ENCODE peak calls at places on chromosomes 11 and 22, in ten cellular contexts. One of them, this sample, is unnamed.
A peak's percentile ranks its signal among the peaks of the same experiment; 100 is the strongest.

GRCh38 chr22:42305967-42306366 is 35.5 kb upstream of the TCF20 start:
- DNase-seq in HuH-7: no peak
- DNase-seq in tibial artery: no peak
- DNase-seq in SW 1271: no peak
- DNase-seq in neural progenitor cell: no peak
- DNase-seq in stimulated activated CD4-positive, alpha-beta T cell treated with anti-CD3 and anti-CD28 coated beads, Interleukin-2, amount 100 ng/mL, for 48 hours: no peak
- DNase-seq in LHCN-M2: no peak
- DNase-seq in A549: no peak
- DNase-seq in NB4: no peak
- DNase-seq in GM12892: no peak
- DNase-seq in this sample: no peak

GRCh38 chr11:36131719-36132349 is 157.4 kb downstream of the COMMD9 start:
- DNase-seq in SW 1271: no peak
- DNase-seq in tibial artery: peak; percentile 69
- DNase-seq in GM12892: peak; percentile 23
- DNase-seq in A549: peak; percentile 41
- DNase-seq in stimulated activated CD4-positive, alpha-beta T cell treated with anti-CD3 and anti-CD28 coated beads, Interleukin-2, amount 100 ng/mL, for 48 hours: no peak
- DNase-seq in neural progenitor cell: peak; percentile 85
- DNase-seq in LHCN-M2: peak; percentile 14
- DNase-seq in HuH-7: peak; percentile 32
- DNase-seq in NB4: peak; percentile 44
- DNase-seq in this sample: peak; percentile 67

GRCh38 chr11:85431319-85431718 is 195.8 kb downstream of the DLG2 start:
- DNase-seq in tibial artery: no peak
- DNase-seq in LHCN-M2: no peak
- DNase-seq in NB4: no peak
- DNase-seq in A549: no peak
- DNase-seq in SW 1271: no peak
- DNase-seq in neural progenitor cell: no peak
- DNase-seq in GM12892: no peak
- DNase-seq in stimulated activated CD4-positive, alpha-beta T cell treated with anti-CD3 and anti-CD28 coated beads, Interleukin-2, amount 100 ng/mL, for 48 hours: no peak
- DNase-seq in HuH-7: no peak
- DNase-seq in this sample: no peak

GRCh38 chr11:107591098-107591445 is at the start of gene ELMOD1:
- DNase-seq in A549: peak; percentile 12
- DNase-seq in LHCN-M2: peak; percentile 38
- DNase-seq in neural progenitor cell: peak; percentile 85
- DNase-seq in NB4: peak; percentile 16
- DNase-seq in stimulated activated CD4-positive, alpha-beta T cell treated with anti-CD3 and anti-CD28 coated beads, Interleukin-2, amount 100 ng/mL, for 48 hours: peak; percentile 14
- DNase-seq in SW 1271: peak; percentile 50
- DNase-seq in GM12892: peak; percentile 48
- DNase-seq in tibial artery: peak; percentile 68
- DNase-seq in HuH-7: peak; percentile 61
- DNase-seq in this sample: peak; percentile 67

GRCh38 chr11:2913776-2914474 is 15.3 kb downstream of the PHLDA2 start:
- DNase-seq in GM12892: no peak
- DNase-seq in NB4: no peak
- DNase-seq in SW 1271: no peak
- DNase-seq in stimulated activated CD4-positive, alpha-beta T cell treated with anti-CD3 and anti-CD28 coated beads, Interleukin-2, amount 100 ng/mL, for 48 hours: no peak
- DNase-seq in A549: no peak
- DNase-seq in neural progenitor cell: no peak
- DNase-seq in tibial artery: no peak
- DNase-seq in HuH-7: no peak
- DNase-seq in LHCN-M2: no peak
- DNase-seq in this sample: no peak

GRCh38 chr22:29314537-29315285 is 786 bp downstream of the RASL10A start:
- DNase-seq in neural progenitor cell: peak; percentile 42
- DNase-seq in SW 1271: no peak
- DNase-seq in A549: no peak
- DNase-seq in LHCN-M2: no peak
- DNase-seq in HuH-7: peak; percentile 84
- DNase-seq in NB4: no peak
- DNase-seq in tibial artery: peak; percentile 64
- DNase-seq in GM12892: peak; percentile 39
- DNase-seq in stimulated activated CD4-positive, alpha-beta T cell treated with anti-CD3 and anti-CD28 coated beads, Interleukin-2, amount 100 ng/mL, for 48 hours: no peak
- DNase-seq in this sample: no peak

GRCh38 chr22:29493636-29494035 is 13.6 kb downstream of the NEFH start:
- DNase-seq in LHCN-M2: no peak
- DNase-seq in HuH-7: no peak
- DNase-seq in GM12892: no peak
- DNase-seq in NB4: no peak
- DNase-seq in neural progenitor cell: no peak
- DNase-seq in A549: no peak
- DNase-seq in stimulated activated CD4-positive, alpha-beta T cell treated with anti-CD3 and anti-CD28 coated beads, Interleukin-2, amount 100 ng/mL, for 48 hours: no peak
- DNase-seq in SW 1271: no peak
- DNase-seq in tibial artery: no peak
- DNase-seq in this sample: no peak

GRCh38 chr22:30289980-30290313 is 642 bp upstream of the CASTOR1 start:
- DNase-seq in stimulated activated CD4-positive, alpha-beta T cell treated with anti-CD3 and anti-CD28 coated beads, Interleukin-2, amount 100 ng/mL, for 48 hours: no peak
- DNase-seq in neural progenitor cell: no peak
- DNase-seq in LHCN-M2: no peak
- DNase-seq in HuH-7: no peak
- DNase-seq in GM12892: no peak
- DNase-seq in SW 1271: no peak
- DNase-seq in NB4: no peak
- DNase-seq in A549: no peak
- DNase-seq in tibial artery: peak; percentile 80
- DNase-seq in this sample: no peak

GRCh38 chr22:45867906-45868555 is 108.9 kb downstream of the WNT7B start:
- DNase-seq in LHCN-M2: no peak
- DNase-seq in SW 1271: no peak
- DNase-seq in tibial artery: peak; percentile 24
- DNase-seq in stimulated activated CD4-positive, alpha-beta T cell treated with anti-CD3 and anti-CD28 coated beads, Interleukin-2, amount 100 ng/mL, for 48 hours: no peak
- DNase-seq in GM12892: no peak
- DNase-seq in A549: no peak
- DNase-seq in HuH-7: no peak
- DNase-seq in neural progenitor cell: no peak
- DNase-seq in NB4: no peak
- DNase-seq in this sample: no peak

GRCh38 chr11:12556788-12557384 is 117.3 kb upstream of the TEAD1 start:
- DNase-seq in stimulated activated CD4-positive, alpha-beta T cell treated with anti-CD3 and anti-CD28 coated beads, Interleukin-2, amount 100 ng/mL, for 48 hours: no peak
- DNase-seq in GM12892: no peak
- DNase-seq in tibial artery: peak; percentile 84
- DNase-seq in LHCN-M2: peak; percentile 92
- DNase-seq in A549: peak; percentile 80
- DNase-seq in neural progenitor cell: peak; percentile 66
- DNase-seq in NB4: no peak
- DNase-seq in SW 1271: no peak
- DNase-seq in HuH-7: no peak
- DNase-seq in this sample: peak; percentile 63

GRCh38 chr11:14764899-14765527 is 121.4 kb downstream of the PDE3B start:
- DNase-seq in LHCN-M2: peak; percentile 4
- DNase-seq in HuH-7: no peak
- DNase-seq in NB4: peak; percentile 82
- DNase-seq in tibial artery: no peak
- DNase-seq in SW 1271: no peak
- DNase-seq in neural progenitor cell: no peak
- DNase-seq in A549: no peak
- DNase-seq in stimulated activated CD4-positive, alpha-beta T cell treated with anti-CD3 and anti-CD28 coated beads, Interleukin-2, amount 100 ng/mL, for 48 hours: no peak
- DNase-seq in GM12892: no peak
- DNase-seq in this sample: no peak

GRCh38 chr11:898540-899190 is 11.9 kb downstream of the CHID1 start:
- DNase-seq in neural progenitor cell: peak; percentile 62
- DNase-seq in tibial artery: no peak
- DNase-seq in SW 1271: no peak
- DNase-seq in HuH-7: peak; percentile 61
- DNase-seq in stimulated activated CD4-positive, alpha-beta T cell treated with anti-CD3 and anti-CD28 coated beads, Interleukin-2, amount 100 ng/mL, for 48 hours: no peak
- DNase-seq in LHCN-M2: no peak
- DNase-seq in NB4: no peak
- DNase-seq in A549: peak; percentile 56
- DNase-seq in GM12892: no peak
- DNase-seq in this sample: peak; percentile 57

GRCh38 chr22:48535868-48536690 is 1291.6 kb downstream of the BRD1 start:
- DNase-seq in NB4: no peak
- DNase-seq in HuH-7: no peak
- DNase-seq in SW 1271: no peak
- DNase-seq in tibial artery: no peak
- DNase-seq in LHCN-M2: no peak
- DNase-seq in GM12892: no peak
- DNase-seq in stimulated activated CD4-positive, alpha-beta T cell treated with anti-CD3 and anti-CD28 coated beads, Interleukin-2, amount 100 ng/mL, for 48 hours: no peak
- DNase-seq in A549: no peak
- DNase-seq in neural progenitor cell: no peak
- DNase-seq in this sample: no peak

GRCh38 chr11:14522245-14522644 is 2.1 kb upstream of the PSMA1 start:
- DNase-seq in SW 1271: no peak
- DNase-seq in A549: no peak
- DNase-seq in LHCN-M2: no peak
- DNase-seq in HuH-7: no peak
- DNase-seq in neural progenitor cell: no peak
- DNase-seq in GM12892: no peak
- DNase-seq in stimulated activated CD4-positive, alpha-beta T cell treated with anti-CD3 and anti-CD28 coated beads, Interleukin-2, amount 100 ng/mL, for 48 hours: no peak
- DNase-seq in tibial artery: no peak
- DNase-seq in NB4: no peak
- DNase-seq in this sample: no peak

GRCh38 chr22:34395370-34395769 is 475.1 kb upstream of the LARGE1 start:
- DNase-seq in neural progenitor cell: no peak
- DNase-seq in LHCN-M2: no peak
- DNase-seq in NB4: no peak
- DNase-seq in A549: no peak
- DNase-seq in stimulated activated CD4-positive, alpha-beta T cell treated with anti-CD3 and anti-CD28 coated beads, Interleukin-2, amount 100 ng/mL, for 48 hours: no peak
- DNase-seq in SW 1271: no peak
- DNase-seq in GM12892: no peak
- DNase-seq in HuH-7: no peak
- DNase-seq in tibial artery: no peak
- DNase-seq in this sample: no peak

GRCh38 chr22:30668306-30668655 is 606 bp upstream of the DUSP18 start:
- DNase-seq in GM12892: no peak
- DNase-seq in neural progenitor cell: peak; percentile 18
- DNase-seq in NB4: no peak
- DNase-seq in LHCN-M2: no peak
- DNase-seq in SW 1271: no peak
- DNase-seq in A549: no peak
- DNase-seq in stimulated activated CD4-positive, alpha-beta T cell treated with anti-CD3 and anti-CD28 coated beads, Interleukin-2, amount 100 ng/mL, for 48 hours: no peak
- DNase-seq in HuH-7: peak; percentile 38
- DNase-seq in tibial artery: no peak
- DNase-seq in this sample: no peak

GRCh38 chr11:59511675-59512074 is 336 bp downstream of the OR4D9 start:
- DNase-seq in HuH-7: no peak
- DNase-seq in stimulated activated CD4-positive, alpha-beta T cell treated with anti-CD3 and anti-CD28 coated beads, Interleukin-2, amount 100 ng/mL, for 48 hours: no peak
- DNase-seq in neural progenitor cell: no peak
- DNase-seq in GM12892: no peak
- DNase-seq in LHCN-M2: no peak
- DNase-seq in tibial artery: no peak
- DNase-seq in A549: no peak
- DNase-seq in NB4: no peak
- DNase-seq in SW 1271: no peak
- DNase-seq in this sample: no peak

GRCh38 chr11:65310756-65311155 is 3.9 kb upstream of the CDC42EP2 start:
- DNase-seq in stimulated activated CD4-positive, alpha-beta T cell treated with anti-CD3 and anti-CD28 coated beads, Interleukin-2, amount 100 ng/mL, for 48 hours: no peak
- DNase-seq in A549: no peak
- DNase-seq in LHCN-M2: peak; percentile 58
- DNase-seq in GM12892: no peak
- DNase-seq in SW 1271: no peak
- DNase-seq in tibial artery: no peak
- DNase-seq in HuH-7: no peak
- DNase-seq in neural progenitor cell: peak; percentile 83
- DNase-seq in NB4: no peak
- DNase-seq in this sample: no peak

GRCh38 chr22:25900880-25901279 is 158.9 kb downstream of the MYO18B start:
- DNase-seq in A549: no peak
- DNase-seq in HuH-7: no peak
- DNase-seq in SW 1271: no peak
- DNase-seq in neural progenitor cell: no peak
- DNase-seq in GM12892: no peak
- DNase-seq in tibial artery: no peak
- DNase-seq in LHCN-M2: peak; percentile 27
- DNase-seq in NB4: peak; percentile 2
- DNase-seq in stimulated activated CD4-positive, alpha-beta T cell treated with anti-CD3 and anti-CD28 coated beads, Interleukin-2, amount 100 ng/mL, for 48 hours: no peak
- DNase-seq in this sample: no peak

GRCh38 chr11:80838153-80838552 is 1397.3 kb upstream of the TENM4 start:
- DNase-seq in stimulated activated CD4-positive, alpha-beta T cell treated with anti-CD3 and anti-CD28 coated beads, Interleukin-2, amount 100 ng/mL, for 48 hours: no peak
- DNase-seq in SW 1271: no peak
- DNase-seq in LHCN-M2: no peak
- DNase-seq in A549: no peak
- DNase-seq in GM12892: no peak
- DNase-seq in neural progenitor cell: no peak
- DNase-seq in NB4: no peak
- DNase-seq in tibial artery: no peak
- DNase-seq in HuH-7: no peak
- DNase-seq in this sample: no peak

GRCh38 chr11:13366266-13367026 is 88.9 kb downstream of the BMAL1 start:
- DNase-seq in A549: no peak
- DNase-seq in LHCN-M2: no peak
- DNase-seq in GM12892: no peak
- DNase-seq in HuH-7: no peak
- DNase-seq in neural progenitor cell: no peak
- DNase-seq in stimulated activated CD4-positive, alpha-beta T cell treated with anti-CD3 and anti-CD28 coated beads, Interleukin-2, amount 100 ng/mL, for 48 hours: no peak
- DNase-seq in tibial artery: no peak
- DNase-seq in SW 1271: no peak
- DNase-seq in NB4: no peak
- DNase-seq in this sample: no peak

GRCh38 chr11:212150-213100 is 4.9 kb downstream of the RIC8A start:
- DNase-seq in GM12892: no peak
- DNase-seq in neural progenitor cell: no peak
- DNase-seq in SW 1271: no peak
- DNase-seq in A549: no peak
- DNase-seq in NB4: no peak
- DNase-seq in stimulated activated CD4-positive, alpha-beta T cell treated with anti-CD3 and anti-CD28 coated beads, Interleukin-2, amount 100 ng/mL, for 48 hours: no peak
- DNase-seq in HuH-7: no peak
- DNase-seq in LHCN-M2: no peak
- DNase-seq in tibial artery: peak; percentile 55
- DNase-seq in this sample: no peak

GRCh38 chr11:1194977-1195689 is 27.7 kb upstream of the MUC5B start:
- DNase-seq in HuH-7: no peak
- DNase-seq in neural progenitor cell: no peak
- DNase-seq in LHCN-M2: no peak
- DNase-seq in NB4: no peak
- DNase-seq in A549: no peak
- DNase-seq in stimulated activated CD4-positive, alpha-beta T cell treated with anti-CD3 and anti-CD28 coated beads, Interleukin-2, amount 100 ng/mL, for 48 hours: no peak
- DNase-seq in SW 1271: no peak
- DNase-seq in GM12892: no peak
- DNase-seq in tibial artery: no peak
- DNase-seq in this sample: peak; percentile 5

GRCh38 chr11:32328392-32328791 is 106.9 kb downstream of the WT1 start:
- DNase-seq in LHCN-M2: no peak
- DNase-seq in HuH-7: no peak
- DNase-seq in neural progenitor cell: no peak
- DNase-seq in A549: no peak
- DNase-seq in tibial artery: no peak
- DNase-seq in GM12892: no peak
- DNase-seq in NB4: no peak
- DNase-seq in SW 1271: no peak
- DNase-seq in stimulated activated CD4-positive, alpha-beta T cell treated with anti-CD3 and anti-CD28 coated beads, Interleukin-2, amount 100 ng/mL, for 48 hours: no peak
- DNase-seq in this sample: no peak

GRCh38 chr22:20079745-20080444 is at the start of gene DGCR8:
- DNase-seq in A549: peak; percentile 91
- DNase-seq in tibial artery: peak; percentile 97
- DNase-seq in neural progenitor cell: peak; percentile 98
- DNase-seq in GM12892: peak; percentile 98
- DNase-seq in SW 1271: peak; percentile 30
- DNase-seq in stimulated activated CD4-positive, alpha-beta T cell treated with anti-CD3 and anti-CD28 coated beads, Interleukin-2, amount 100 ng/mL, for 48 hours: peak; percentile 53
- DNase-seq in HuH-7: peak; percentile 95
- DNase-seq in NB4: peak; percentile 89
- DNase-seq in LHCN-M2: peak; percentile 95
- DNase-seq in this sample: peak; percentile 89

GRCh38 chr11:113991170-113991569 is 16.3 kb downstream of the HTR3A start:
- DNase-seq in stimulated activated CD4-positive, alpha-beta T cell treated with anti-CD3 and anti-CD28 coated beads, Interleukin-2, amount 100 ng/mL, for 48 hours: no peak
- DNase-seq in tibial artery: no peak
- DNase-seq in GM12892: no peak
- DNase-seq in LHCN-M2: peak; percentile 41
- DNase-seq in HuH-7: peak; percentile 49
- DNase-seq in A549: no peak
- DNase-seq in neural progenitor cell: peak; percentile 85
- DNase-seq in SW 1271: no peak
- DNase-seq in NB4: peak; percentile 53
- DNase-seq in this sample: peak; percentile 76

GRCh38 chr11:15095736-15096228 is 18.9 kb upstream of the INSC start:
- DNase-seq in HuH-7: no peak
- DNase-seq in NB4: no peak
- DNase-seq in neural progenitor cell: no peak
- DNase-seq in GM12892: no peak
- DNase-seq in LHCN-M2: peak; percentile 68
- DNase-seq in SW 1271: no peak
- DNase-seq in tibial artery: no peak
- DNase-seq in stimulated activated CD4-positive, alpha-beta T cell treated with anti-CD3 and anti-CD28 coated beads, Interleukin-2, amount 100 ng/mL, for 48 hours: no peak
- DNase-seq in A549: no peak
- DNase-seq in this sample: no peak

GRCh38 chr11:16787035-16787744 is 48.7 kb downstream of the C11orf58 start:
- DNase-seq in HuH-7: no peak
- DNase-seq in LHCN-M2: peak; percentile 6
- DNase-seq in SW 1271: no peak
- DNase-seq in tibial artery: no peak
- DNase-seq in NB4: no peak
- DNase-seq in A549: no peak
- DNase-seq in GM12892: no peak
- DNase-seq in neural progenitor cell: no peak
- DNase-seq in stimulated activated CD4-positive, alpha-beta T cell treated with anti-CD3 and anti-CD28 coated beads, Interleukin-2, amount 100 ng/mL, for 48 hours: no peak
- DNase-seq in this sample: no peak

This sample was measured in WTC11.